ENCODE peak calls at places on chromosomes 16 and 17, in six cellular contexts. C is germinal center; T is neural progenitor cell; N is left ventricle myocardium superior; Y is cardiac muscle cell; V is effector memory CD4-positive, alpha-beta T cell. O is an unnamed sample.

GRCh38 chr16:26665166-26665939 is 401.4 kb upstream of the C16orf82 start:
- DNase-seq in Y (no peak), C (no peak), V (no peak), N (no peak), T (no peak), O (no peak)

GRCh38 chr16:75196826-75197225 is 10.1 kb downstream of the CTRB2 start:
- DNase-seq in N (no peak), T (no peak), C (no peak), Y (no peak), V (no peak), O (no peak)

GRCh38 chr17:33501185-33501584 is 208.1 kb upstream of the ASIC2 start:
- DNase-seq in T (no peak), V (no peak), C (no peak), Y (no peak), N (no peak), O (no peak)

GRCh38 chr17:68197997-68198930 is 49.6 kb upstream of the AMZ2 start:
- DNase-seq in Y (no peak), N (no peak), C (no peak), T (peak), V (no peak), O (no peak)

GRCh38 chr16:87496101-87496801 is 3.4 kb upstream of the ZCCHC14 start:
- DNase-seq in Y (no peak), V (no peak), C (no peak), T (no peak), N (no peak), O (peak)

GRCh38 chr16:66382966-66383299 is 16.4 kb downstream of the CDH5 start:
- DNase-seq in N (no peak), C (no peak), V (no peak), Y (peak), T (no peak), O (no peak)

GRCh38 chr16:69763557-69763942 is 1.4 kb downstream of the WWP2 start:
- DNase-seq in T (no peak), V (no peak), Y (no peak), C (no peak), N (no peak), O (no peak)

GRCh38 chr16:832652-833336 is 32.3 kb upstream of the GNG13 start:
- DNase-seq in V (no peak), N (no peak), T (no peak), C (no peak), Y (no peak), O (no peak)

GRCh38 chr16:31181102-31181830 is 1.3 kb downstream of the FUS start:
- DNase-seq in V (peak), T (peak), C (peak), Y (no peak), N (peak), O (peak)

GRCh38 chr16:12682441-12682840 is 121.2 kb downstream of the CPPED1 start:
- DNase-seq in T (no peak), V (no peak), C (no peak), Y (no peak), N (no peak), O (no peak)

GRCh38 chr16:50446861-50447260 is 78.1 kb upstream of the BRD7 start:
- DNase-seq in N (no peak), Y (no peak), V (no peak), C (no peak), T (no peak), O (no peak)

GRCh38 chr17:80797741-80798594 is 193.7 kb upstream of the CHMP6 start:
- DNase-seq in C (no peak), Y (no peak), N (no peak), T (no peak), V (no peak), O (no peak)

GRCh38 chr16:30658731-30659506 is 688 bp downstream of the FBRS start:
- DNase-seq in C (peak), Y (peak), N (peak), V (no peak), T (peak), O (peak)

GRCh38 chr16:3602320-3602653 is 9.1 kb downstream of the SLX4 start:
- DNase-seq in V (no peak), N (no peak), C (no peak), Y (no peak), T (no peak), O (no peak)

GRCh38 chr16:4390266-4391260 is 18.9 kb downstream of the VASN start:
- DNase-seq in V (no peak), N (peak), Y (no peak), C (no peak), T (peak), O (no peak)

GRCh38 chr17:77429985-77430752 is 289.4 kb downstream of the SEC14L1 start:
- DNase-seq in N (peak), T (peak), C (peak), Y (peak), V (peak), O (peak)

GRCh38 chr16:72620348-72620747 is 427.6 kb downstream of the ZFHX3 start:
- DNase-seq in Y (no peak), C (no peak), T (no peak), N (no peak), V (no peak), O (no peak)

GRCh38 chr17:31693433-31694210 is 165.4 kb downstream of the COPRS start:
- DNase-seq in T (no peak), C (no peak), Y (no peak), V (no peak), N (no peak), O (no peak)

GRCh38 chr16:24540575-24541240 is 1.3 kb downstream of the RBBP6 start:
- DNase-seq in T (peak), C (peak), N (no peak), Y (peak), V (no peak), O (peak)

GRCh38 chr16:12147681-12148479 is 171.3 kb downstream of the SNX29 start:
- DNase-seq in Y (no peak), N (no peak), V (no peak), C (peak), T (peak), O (no peak)

GRCh38 chr16:48099455-48099854 is 56.3 kb downstream of the ABCC12 start:
- DNase-seq in C (no peak), Y (no peak), T (peak), N (peak), V (no peak), O (no peak)